ENCODE peak calls at places on chromosomes 4 and X, in five cellular contexts. P, J, E, S and B are unnamed samples. For H3K27me3, the result is how much of the 10 kb centered on the place peaks cover.

GRCh38 chrX:109936114-109936513 is 66.8 kb upstream of the TMEM164 start:
- DNase-seq in S (no peak), J (no peak), E (no peak), P (no peak), B (no peak)

GRCh38 chr4:107736924-107737448 is 17.0 kb upstream of the PAPSS1 start:
- DNase-seq in E (no peak), J (peak), S (peak), P (no peak), B (no peak)

GRCh38 chr4:174604198-174604597 is 81.9 kb upstream of the HPGD start:
- DNase-seq in S (no peak), J (peak), E (no peak), P (no peak), B (peak)

GRCh38 chr4:123102897-123103489 is 180.6 kb upstream of the NUDT6 start:
- DNase-seq in P (no peak), E (no peak), S (no peak), J (peak), B (no peak)

GRCh38 chr4:105002278-105002677 is 144.4 kb upstream of the TET2 start:
- DNase-seq in S (no peak), J (no peak), P (no peak), E (no peak), B (no peak)

GRCh38 chrX:16832301-16832700 is 37.9 kb downstream of the RBBP7 start:
- DNase-seq in S (no peak), E (no peak), J (no peak), P (no peak), B (no peak)

GRCh38 chr4:73451404-73451803 is 15.4 kb downstream of the AFP start:
- DNase-seq in J (no peak), E (no peak), S (no peak), P (no peak), B (no peak)

GRCh38 chr4:124839786-124840390 is 127.4 kb upstream of the ANKRD50 start:
- DNase-seq in S (no peak), J (no peak), P (no peak), E (no peak), B (no peak)

GRCh38 chr4:183492791-183493221 is 12.1 kb upstream of the ING2 start:
- DNase-seq in P (no peak), J (no peak), E (no peak), S (no peak), B (peak)

GRCh38 chr4:26020896-26021295 is 106.9 kb downstream of the SMIM20 start:
- DNase-seq in J (no peak), P (no peak), E (no peak), S (no peak), B (no peak)

GRCh38 chrX:50211510-50211909 is 6.9 kb downstream of the CCNB3 start:
- DNase-seq in E (no peak), S (no peak), P (no peak), J (no peak), B (no peak)

GRCh38 chr4:44927361-44928061 is 201.2 kb upstream of the GNPDA2 start:
- DNase-seq in E (no peak), S (no peak), J (peak), P (no peak), B (no peak)

GRCh38 chr4:2848449-2848848 is 4.8 kb downstream of the ADD1 start:
- DNase-seq in S (peak), E (no peak), P (no peak), J (no peak), B (no peak)

GRCh38 chr4:125420499-125420898 is 105.7 kb downstream of the FAT4 start:
- DNase-seq in J (no peak), S (no peak), E (no peak), P (no peak), B (no peak)

GRCh38 chr4:3285558-3286334 is 7.1 kb upstream of the RGS12 start:
- DNase-seq in E (no peak), P (no peak), S (no peak), J (no peak), B (peak)

DNA sequence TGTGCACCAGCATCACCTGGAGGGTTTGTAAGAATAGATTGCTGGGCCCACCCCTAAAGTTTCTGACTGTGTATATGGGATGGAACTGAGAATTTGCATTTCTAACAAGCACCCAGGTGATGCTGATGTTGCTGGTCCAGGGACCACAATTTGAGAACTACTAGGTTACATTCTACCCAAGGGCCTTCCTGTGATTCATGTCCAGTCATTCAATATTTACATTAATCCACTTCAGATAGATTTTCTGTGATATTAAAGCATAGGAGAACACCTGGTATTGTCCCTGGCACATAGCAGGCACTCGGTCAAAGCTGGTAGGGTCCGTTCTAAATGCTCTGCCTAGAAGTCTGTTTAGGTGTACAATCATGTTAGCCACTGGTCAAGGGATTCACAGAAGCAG is 19.5 kb upstream of the XPNPEP2 start:
- DNase-seq in J (no peak), S (no peak), P (no peak), E (no peak), B (no peak)
- H3K27me3 ChIP-seq in J (under half), S (under half), P (under half), E (under half), B (under half)

GRCh38 chr4:143513314-143514211 is at the start of gene SMARCA5:
- DNase-seq in S (peak), J (peak), P (peak), E (peak), B (peak)
- H3K4me3 ChIP-seq in S (peak), J (peak), P (peak), E (peak), B (peak)

GRCh38 chr4:41644288-41644914 is 104.1 kb downstream of the PHOX2B start:
- DNase-seq in P (peak), E (peak), S (peak), J (peak), B (no peak)
- TF ChIP-seq CTCF in P (peak), E (peak), S (peak), J (peak), B (peak)

GRCh38 chr4:120829113-120829831 is 93.3 kb downstream of the PRDM5 start:
- DNase-seq in J (no peak), E (no peak), S (no peak), P (no peak), B (no peak)

GRCh38 chr4:120826853-120827252 is 95.7 kb downstream of the PRDM5 start:
- DNase-seq in E (no peak), P (no peak), J (no peak), S (no peak), B (no peak)

GRCh38 chr4:120824905-120825304 is 97.6 kb downstream of the PRDM5 start:
- DNase-seq in E (no peak), S (no peak), P (no peak), J (no peak), B (no peak)

GRCh38 chr4:120830204-120830603 is 92.3 kb downstream of the PRDM5 start:
- DNase-seq in E (peak), S (no peak), P (no peak), J (no peak), B (no peak)

GRCh38 chr4:120826449-120826848 is 96.1 kb downstream of the PRDM5 start:
- DNase-seq in E (no peak), J (no peak), S (no peak), P (no peak), B (no peak)
- H3K27me3 ChIP-seq in E (under half), J (under half), S (under half), P (under half), B (under half)

GRCh38 chr4:19521151-19521550 is 730.6 kb upstream of the SLIT2 start:
- DNase-seq in P (no peak), S (no peak), E (no peak), J (no peak), B (no peak)
- H3K4me3 ChIP-seq in P (no peak), S (no peak), E (no peak), J (no peak), B (no peak)